ENCODE peak calls at places on chromosomes 13 and 19, in four cellular contexts. N, W, L and K are unnamed samples.

GRCh38 chr19:57419439-57419838 is 8.5 kb downstream of the ZNF17 start:
- DNase-seq in N (no peak), W (no peak), L (no peak), K (no peak)

GRCh38 chr13:93603043-93603442 is 376.4 kb downstream of the GPC6 start:
- DNase-seq in N (peak; percentile 86), W (no peak), L (peak; percentile 92), K (peak; percentile 79)

GRCh38 chr19:41276231-41276630 is 12.1 kb downstream of the HNRNPUL1 start:
- DNase-seq in N (peak; percentile 61), W (no peak), L (peak; percentile 17), K (peak; percentile 66)

GRCh38 chr19:33392341-33393285 is 19.1 kb downstream of the CEBPG start:
- DNase-seq in N (no peak), W (no peak), L (no peak), K (no peak)

GRCh38 chr19:1408300-1409203 is 1.2 kb downstream of the DAZAP1 start:
- DNase-seq in N (peak; percentile 61), W (no peak), L (peak; percentile 35), K (peak; percentile 69)

GRCh38 chr13:52743988-52744387 is 4.4 kb upstream of the CNMD start:
- DNase-seq in N (no peak), W (no peak), L (no peak), K (no peak)

GRCh38 chr19:55467236-55468053 is 2.9 kb upstream of the C19orf85 start:
- DNase-seq in N (peak; percentile 82), W (peak; percentile 67), L (peak; percentile 65), K (peak; percentile 93)

GRCh38 chr13:79211377-79211776 is 194.7 kb downstream of the RBM26 start:
- DNase-seq in N (no peak), W (no peak), L (no peak), K (no peak)

GRCh38 chr19:10292206-10292788 is 2.5 kb downstream of the ICAM5 start:
- DNase-seq in N (peak; percentile 68), W (peak; percentile 96), L (peak; percentile 70), K (peak; percentile 86)

GRCh38 chr13:54965881-54966280 is 1937.3 kb downstream of the OLFM4 start:
- DNase-seq in N (no peak), W (no peak), L (peak; percentile 51), K (no peak)

GRCh38 chr13:42211704-42212103 is 60.2 kb upstream of the AKAP11 start:
- DNase-seq in N (no peak), W (no peak), L (peak; percentile 13), K (peak; percentile 7)

GRCh38 chr13:74197686-74198085 is 63.5 kb upstream of the KLF12 start:
- DNase-seq in N (no peak), W (no peak), L (no peak), K (no peak)

GRCh38 chr13:77479326-77479725 is 56.2 kb upstream of the SCEL start:
- DNase-seq in N (no peak), W (no peak), L (no peak), K (no peak)

GRCh38 chr13:29595380-29596063 is at the start of gene SLC7A1:
- DNase-seq in N (peak; percentile 70), W (peak; percentile 92), L (peak; percentile 83), K (peak; percentile 82)
- TF ChIP-seq CTCF in N (no peak), W (no peak), L (no peak), K (peak; percentile 7)

GRCh38 chr19:52492201-52492960 is 35.1 kb upstream of the ZNF808 start:
- DNase-seq in N (no peak), W (peak; percentile 97), L (no peak), K (no peak)
- TF ChIP-seq CTCF in N (no peak), W (peak; percentile 40), L (no peak), K (no peak)

DNA sequence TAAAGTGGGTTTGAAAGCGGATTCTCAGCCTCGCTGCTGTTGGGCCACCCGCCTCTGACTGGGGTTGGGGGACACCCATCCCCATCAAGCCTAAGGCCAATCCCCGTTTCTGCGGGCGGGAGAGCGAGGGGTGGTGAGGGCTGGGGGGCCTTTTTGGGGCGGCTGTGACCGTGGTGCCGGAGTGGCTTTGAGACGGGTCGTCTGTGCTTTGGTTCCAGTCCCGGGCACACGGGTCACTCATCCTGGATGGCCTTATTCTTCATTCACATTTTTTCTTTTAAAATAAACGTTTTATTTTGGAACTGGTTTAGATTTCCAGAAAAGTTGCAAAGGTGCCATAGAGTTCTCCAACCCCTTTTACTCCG is 1.6 kb downstream of the ZNRF4 start:
- DNase-seq in N (no peak), W (no peak), L (no peak), K (no peak)
- TF ChIP-seq CTCF in N (no peak), W (no peak), L (no peak), K (no peak)

DNA sequence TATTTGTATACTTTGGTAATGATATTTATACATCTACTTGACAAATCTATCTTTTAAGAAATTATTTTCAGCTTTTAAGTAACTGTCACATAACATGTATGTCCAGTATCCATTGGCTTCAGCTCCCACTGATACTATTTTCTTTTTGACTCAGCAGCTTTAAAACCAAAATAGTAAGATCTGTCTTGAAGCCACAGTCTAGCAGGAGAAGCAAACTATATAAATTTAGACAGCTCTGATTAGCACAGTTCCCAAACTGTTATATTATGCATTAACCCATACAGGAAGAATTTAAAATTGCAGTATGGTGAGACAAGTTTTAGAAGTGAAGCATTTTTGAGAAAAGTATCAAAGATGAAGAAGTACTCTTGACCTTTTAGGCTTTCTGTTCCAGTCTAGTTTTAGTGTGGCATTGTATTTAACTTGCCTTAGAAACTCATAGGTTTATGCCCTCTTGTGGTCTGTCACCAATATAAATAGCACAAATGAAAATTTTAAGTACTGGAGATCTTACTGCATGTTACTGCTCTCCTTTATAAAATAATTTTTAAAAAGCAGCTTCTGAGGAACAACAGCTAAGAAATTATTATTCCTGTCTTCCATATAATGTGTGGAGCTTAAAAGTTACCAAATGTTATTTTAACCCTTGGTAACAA is 24.7 kb downstream of the URI1 start:
- DNase-seq in N (peak; percentile 44), W (no peak), L (peak; percentile 18), K (no peak)
- TF ChIP-seq CTCF in N (peak; percentile 46), W (peak; percentile 31), L (peak; percentile 17), K (peak; percentile 20)

DNA sequence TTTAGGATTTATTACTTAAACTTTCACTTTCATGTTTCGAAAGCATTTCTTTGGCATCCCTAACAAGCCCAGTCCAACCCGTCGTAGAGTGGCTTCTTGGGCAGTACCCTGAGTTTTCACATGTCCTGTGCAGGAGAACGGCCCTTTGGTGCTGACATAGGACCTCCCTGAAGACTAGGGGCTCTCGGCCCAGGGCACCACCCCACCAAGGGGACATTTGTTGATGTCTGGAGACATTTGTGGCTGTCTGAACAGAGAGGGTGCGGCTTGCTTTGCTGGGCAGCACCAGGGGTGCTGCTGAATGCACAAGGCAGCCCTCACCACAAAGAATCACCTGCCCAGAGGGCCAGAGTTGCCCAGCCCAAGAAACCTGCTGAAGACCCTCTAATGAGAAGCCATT is 30.6 kb downstream of the CUL4A start:
- DNase-seq in N (no peak), W (no peak), L (no peak), K (no peak)
- TF ChIP-seq CTCF in N (no peak), W (no peak), L (no peak), K (no peak)

GRCh38 chr13:75881109-75881775 is 245.1 kb downstream of the LMO7 start:
- DNase-seq in N (no peak), W (no peak), L (no peak), K (peak; percentile 85)
- TF ChIP-seq CTCF in N (no peak), W (no peak), L (no peak), K (no peak)

DNA sequence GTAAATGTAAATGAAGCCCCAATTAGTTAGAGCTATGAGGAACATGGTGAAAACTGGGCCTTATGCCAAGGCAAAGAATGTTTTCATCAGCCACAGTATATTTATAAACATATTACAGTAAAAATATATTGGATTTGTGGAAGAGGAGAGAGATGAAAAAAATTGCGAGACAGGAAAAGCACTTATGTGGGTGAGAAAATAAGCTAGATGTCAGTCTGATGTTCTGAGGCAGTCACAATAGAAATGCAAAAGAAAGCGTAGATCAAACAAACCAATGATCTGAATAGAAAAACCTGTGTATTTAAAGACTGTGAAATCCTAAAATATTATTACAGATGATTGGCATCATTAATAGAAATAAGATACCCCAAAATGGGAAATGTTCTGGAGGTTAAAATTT is 1332.5 kb downstream of the SLITRK5 start:
- DNase-seq in N (no peak), W (no peak), L (no peak), K (no peak)
- TF ChIP-seq CTCF in N (no peak), W (no peak), L (no peak), K (no peak)

DNA sequence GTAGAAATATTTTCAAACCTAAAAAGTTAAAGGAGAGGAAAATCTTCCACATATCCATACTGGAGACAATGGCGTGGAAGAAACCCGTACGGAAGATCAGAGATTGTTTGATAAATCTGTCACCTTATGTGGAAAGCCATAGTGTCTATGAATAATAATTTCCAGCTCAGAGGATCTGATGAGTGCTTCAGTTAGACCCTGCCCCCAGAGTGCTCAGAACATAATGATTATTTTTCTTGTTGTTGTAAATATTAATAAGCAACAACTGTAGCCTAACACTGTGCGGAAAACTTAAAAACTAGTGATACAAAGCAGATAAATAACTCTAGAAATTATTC is 125.8 kb downstream of the FOXO1 start:
- DNase-seq in N (no peak), W (no peak), L (no peak), K (no peak)
- TF ChIP-seq CTCF in N (no peak), W (no peak), L (no peak), K (no peak)

GRCh38 chr13:110869805-110870706 is 44.8 kb downstream of the ANKRD10 start:
- DNase-seq in N (peak; percentile 100), W (peak; percentile 74), L (peak; percentile 100), K (peak; percentile 100)
- TF ChIP-seq CTCF in N (no peak), W (peak; percentile 14), L (peak; percentile 13), K (peak; percentile 19)

GRCh38 chr13:94660695-94661324 is 51.5 kb downstream of the SOX21 start:
- DNase-seq in N (peak; percentile 33), W (no peak), L (peak; percentile 24), K (peak; percentile 39)
- TF ChIP-seq CTCF in N (peak; percentile 47), W (peak; percentile 68), L (peak; percentile 15), K (peak; percentile 42)